ENCODE peak calls at places on chromosomes 1 and 21, in eight cellular contexts. U is GM12878, Q is fibroblast of lung, V is neuronal stem cell, N is GM23248, G is mammary epithelial cell, Z is PC-9, X is K562. M is an unnamed sample.

GRCh38 chr1:101190441-101190840 is 46.4 kb upstream of the S1PR1 start:
- DNase-seq in N (peak; percentile 51), X (no peak), G (peak; percentile 16), Q (peak; percentile 60), U (no peak), Z (no peak), V (no peak), M (no peak)

GRCh38 chr21:23398726-23399125 is 2208.6 kb downstream of the MRPL39 start:
- DNase-seq in V (no peak), U (no peak), Q (no peak), Z (no peak), X (no peak), N (no peak), G (no peak), M (no peak)

GRCh38 chr1:173294853-173295252 is 87.7 kb upstream of the TNFSF4 start:
- DNase-seq in Q (peak; percentile 80), U (no peak), X (no peak), Z (no peak), G (peak; percentile 41), N (peak; percentile 60), V (no peak), M (no peak)

GRCh38 chr1:174894087-174894768 is 105.5 kb upstream of the CACYBP start:
- DNase-seq in G (no peak), V (no peak), Q (no peak), U (no peak), N (no peak), Z (no peak), X (no peak), M (no peak)

GRCh38 chr1:56644941-56645662 is at the start of gene PRKAA2:
- DNase-seq in Z (no peak), Q (peak; percentile 47), N (peak; percentile 69), X (peak; percentile 40), V (peak; percentile 69), U (no peak), G (peak; percentile 6), M (peak; percentile 73)

GRCh38 chr21:34807146-34807880 is 138.5 kb downstream of the CLIC6 start:
- DNase-seq in N (peak; percentile 97), Z (peak; percentile 85), V (no peak), Q (peak; percentile 97), U (no peak), G (peak; percentile 97), X (no peak), M (no peak)

GRCh38 chr1:115134850-115135484 is 45.7 kb upstream of the TSPAN2 start:
- DNase-seq in Z (peak; percentile 90), X (no peak), U (no peak), Q (peak; percentile 88), N (peak; percentile 94), G (peak; percentile 85), V (no peak), M (no peak)

GRCh38 chr1:44609768-44610526 is 64.3 kb downstream of the TMEM53 start:
- DNase-seq in Q (no peak), X (peak; percentile 86), V (no peak), Z (no peak), G (no peak), U (no peak), N (no peak), M (peak; percentile 27)

GRCh38 chr1:51189421-51190073 is 46.5 kb upstream of the RNF11 start:
- DNase-seq in G (peak; percentile 34), N (peak; percentile 77), V (peak; percentile 41), U (no peak), Z (peak; percentile 42), Q (peak; percentile 67), X (peak; percentile 75), M (peak; percentile 64)

GRCh38 chr1:183236158-183236725 is 50.2 kb downstream of the LAMC2 start:
- DNase-seq in N (no peak), V (no peak), U (no peak), X (no peak), G (no peak), Z (no peak), Q (no peak), M (no peak)

GRCh38 chr1:34808051-34808810 is 15.4 kb downstream of the GJA4 start:
- DNase-seq in Z (no peak), Q (peak; percentile 38), X (no peak), V (no peak), N (no peak), U (no peak), G (no peak), M (no peak)

GRCh38 chr1:204975568-204976235 is 67.3 kb upstream of the CNTN2 start:
- DNase-seq in N (peak; percentile 59), Z (no peak), Q (peak; percentile 18), G (peak; percentile 7), V (peak; percentile 61), U (no peak), X (peak; percentile 82), M (peak; percentile 79)

GRCh38 chr1:153608742-153609584 is 4.0 kb downstream of the S100A16 start:
- DNase-seq in Q (peak; percentile 95), Z (peak; percentile 98), N (peak; percentile 95), V (peak; percentile 33), U (no peak), G (peak; percentile 98), X (peak; percentile 94), M (peak; percentile 83)

GRCh38 chr1:30200161-30200560 is 523.2 kb downstream of the MATN1 start:
- DNase-seq in U (no peak), N (peak; percentile 25), G (peak; percentile 23), Q (peak; percentile 17), V (no peak), X (no peak), Z (no peak), M (no peak)

GRCh38 chr1:114558548-114558947 is 22.9 kb downstream of the BCAS2 start:
- DNase-seq in G (peak; percentile 13), V (no peak), Z (no peak), U (no peak), Q (no peak), X (peak; percentile 52), N (peak; percentile 30), M (peak; percentile 56)

GRCh38 chr1:205597691-205598314 is 34.0 kb downstream of the ELK4 start:
- DNase-seq in X (no peak), Q (peak; percentile 21), V (no peak), U (no peak), N (no peak), Z (no peak), G (no peak), M (no peak)

GRCh38 chr1:19165501-19165900 is 44.6 kb downstream of the UBR4 start:
- DNase-seq in U (no peak), N (no peak), Z (no peak), Q (peak; percentile 41), V (no peak), X (no peak), G (peak; percentile 6), M (no peak)

GRCh38 chr1:93638307-93638847 is 43.3 kb downstream of the BCAR3 start:
- DNase-seq in Z (peak; percentile 96), N (no peak), X (no peak), Q (peak; percentile 65), V (no peak), G (no peak), U (no peak), M (peak; percentile 24)

GRCh38 chr1:113534130-113534817 is 144.0 kb downstream of the MAGI3 start:
- DNase-seq in Q (peak; percentile 95), N (peak; percentile 84), U (no peak), V (no peak), Z (no peak), X (no peak), G (peak; percentile 20), M (no peak)

GRCh38 chr1:216555653-216556052 is 132.4 kb upstream of the USH2A start:
- DNase-seq in Z (no peak), N (no peak), Q (no peak), G (no peak), X (no peak), U (no peak), V (no peak), M (no peak)

GRCh38 chr1:160911925-160912324 is 26.9 kb upstream of the ITLN1 start:
- DNase-seq in Q (no peak), G (no peak), Z (no peak), N (no peak), V (no peak), U (no peak), X (no peak), M (no peak)

GRCh38 chr1:13774121-13774520 is 74.1 kb downstream of the PRDM2 start:
- DNase-seq in G (no peak), Z (no peak), N (no peak), X (no peak), Q (no peak), V (no peak), U (no peak), M (no peak)
- H3K4me2 ChIP-seq in G (no peak overlapping the region), Z (no peak overlapping the region), N (no peak overlapping the region), X (no peak overlapping the region), Q (no peak overlapping the region), V (no peak overlapping the region), U (no peak overlapping the region), M (no peak overlapping the region)

GRCh38 chr21:45918835-45919467 is 62.6 kb upstream of the COL6A1 start:
- DNase-seq in N (no peak), X (no peak), V (no peak), G (no peak), Q (no peak), Z (no peak), U (no peak), M (peak; percentile 30)
- H2AFZ ChIP-seq in N (no peak overlapping the region), X (no peak overlapping the region), V (no peak overlapping the region), G (no peak overlapping the region), Q (no peak overlapping the region), Z (no peak overlapping the region), U (no peak overlapping the region), M (no peak overlapping the region)

DNA sequence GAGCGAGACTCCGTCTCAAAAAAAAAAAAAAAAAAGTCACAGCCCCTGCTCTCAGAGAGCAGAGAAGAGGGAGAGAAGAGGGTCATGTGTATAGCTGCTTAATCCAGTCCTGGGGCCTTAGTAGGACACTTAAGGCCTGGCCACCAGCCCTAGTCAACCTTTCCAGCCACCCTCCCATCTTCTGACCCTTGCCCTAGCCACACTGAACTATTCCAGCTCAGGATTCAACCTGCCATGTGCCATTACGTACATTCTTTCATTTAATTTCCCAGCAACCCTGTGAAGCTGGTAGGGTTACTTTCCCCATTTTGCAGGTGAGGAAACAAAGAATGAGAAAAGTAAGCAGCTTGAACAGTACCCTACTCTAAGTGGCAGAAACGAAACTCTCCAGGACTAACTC is 9.0 kb downstream of the FOXO6 start:
- DNase-seq in G (no peak), Q (no peak), N (no peak), V (no peak), X (no peak), U (no peak), Z (no peak), M (no peak)
- H3K27ac ChIP-seq in G (no peak overlapping the region), Q (no peak overlapping the region), N (no peak overlapping the region), V (no peak overlapping the region), X (no peak overlapping the region), U (no peak overlapping the region), Z (no peak overlapping the region), M (no peak overlapping the region)

GRCh38 chr1:233664254-233664653 is 50.3 kb downstream of the KCNK1 start:
- DNase-seq in U (no peak), X (no peak), Z (no peak), V (no peak), Q (no peak), G (peak; percentile 14), N (no peak), M (no peak)

GRCh38 chr1:233668146-233668724 is 54.3 kb downstream of the KCNK1 start:
- DNase-seq in U (no peak), G (no peak), Z (no peak), Q (peak; percentile 2), X (no peak), V (no peak), N (no peak), M (no peak)

GRCh38 chr1:233662503-233663105 is 48.7 kb downstream of the KCNK1 start:
- DNase-seq in N (no peak), G (no peak), X (no peak), U (no peak), Z (no peak), V (no peak), Q (peak; percentile 61), M (no peak)

GRCh38 chr1:233665575-233666270 is 51.8 kb downstream of the KCNK1 start:
- DNase-seq in V (no peak), U (no peak), G (no peak), Z (no peak), X (peak; percentile 82), N (no peak), Q (no peak), M (no peak)

GRCh38 chr1:233664804-233665574 is 51.1 kb downstream of the KCNK1 start:
- DNase-seq in Q (no peak), N (no peak), X (no peak), G (no peak), V (no peak), Z (no peak), U (no peak), M (no peak)
- H3K4me2 ChIP-seq in Q (no peak overlapping the region), N (no peak overlapping the region), X (peak overlapping the region; percentile 38), G (peak overlapping the region; percentile 47), V (no peak overlapping the region), Z (no peak overlapping the region), U (no peak overlapping the region), M (no peak overlapping the region)

M was measured in GM23338.